ENCODE peak calls at places on chromosome 18, in five cellular contexts. One of them, this sample, is unnamed.
A peak's percentile ranks its signal among the peaks of the same experiment; 100 is the strongest.

GRCh38 chr18:32358075-32358474 is 112.6 kb downstream of the GAREM1 start:
- DNase-seq in ACHN: peak; percentile 5
- DNase-seq in A549: no peak
- DNase-seq in Daoy: no peak
- DNase-seq in T1000: no peak
- DNase-seq in this sample: no peak

GRCh38 chr18:50079571-50080295 is 115.2 kb downstream of the MYO5B start:
- DNase-seq in ACHN: no peak
- DNase-seq in A549: no peak
- DNase-seq in Daoy: no peak
- DNase-seq in T1000: no peak
- DNase-seq in this sample: no peak

GRCh38 chr18:37299471-37300304 is 265.9 kb downstream of the CELF4 start:
- DNase-seq in ACHN: peak; percentile 97
- DNase-seq in A549: peak; percentile 92
- DNase-seq in Daoy: peak; percentile 91
- DNase-seq in T1000: peak; percentile 55
- DNase-seq in this sample: peak; percentile 98

GRCh38 chr18:36808681-36809080 is 20.1 kb downstream of the TPGS2 start:
- DNase-seq in ACHN: no peak
- DNase-seq in A549: no peak
- DNase-seq in Daoy: no peak
- DNase-seq in T1000: no peak
- DNase-seq in this sample: peak; percentile 12

GRCh38 chr18:76380791-76381405 is 114.1 kb downstream of the ZNF516 start:
- DNase-seq in ACHN: no peak
- DNase-seq in A549: peak; percentile 38
- DNase-seq in Daoy: peak; percentile 8
- DNase-seq in T1000: no peak
- DNase-seq in this sample: no peak

GRCh38 chr18:61244632-61245031 is 88.6 kb upstream of the CDH20 start:
- DNase-seq in ACHN: no peak
- DNase-seq in A549: no peak
- DNase-seq in Daoy: no peak
- DNase-seq in T1000: no peak
- DNase-seq in this sample: no peak

GRCh38 chr18:76546282-76546572 is 51.2 kb upstream of the ZNF516 start:
- DNase-seq in ACHN: no peak
- DNase-seq in A549: no peak
- DNase-seq in Daoy: no peak
- DNase-seq in T1000: no peak
- DNase-seq in this sample: no peak

GRCh38 chr18:28511421-28511821 is 334.5 kb upstream of the CDH2 start:
- DNase-seq in ACHN: no peak
- DNase-seq in A549: no peak
- DNase-seq in Daoy: peak; percentile 53
- DNase-seq in T1000: no peak
- DNase-seq in this sample: no peak

GRCh38 chr18:6943143-6943542 is 174.5 kb downstream of the LAMA1 start:
- DNase-seq in ACHN: no peak
- DNase-seq in A549: no peak
- DNase-seq in Daoy: no peak
- DNase-seq in T1000: no peak
- DNase-seq in this sample: no peak

GRCh38 chr18:79400091-79400590 is 4.4 kb downstream of the NFATC1 start:
- DNase-seq in ACHN: peak; percentile 20
- DNase-seq in A549: no peak
- DNase-seq in Daoy: no peak
- DNase-seq in T1000: no peak
- DNase-seq in this sample: no peak

GRCh38 chr18:75297731-75298130 is 87.1 kb downstream of the TSHZ1 start:
- DNase-seq in ACHN: no peak
- DNase-seq in A549: no peak
- DNase-seq in Daoy: no peak
- DNase-seq in T1000: no peak
- DNase-seq in this sample: no peak

GRCh38 chr18:61851279-61851678 is 41.5 kb downstream of the RNF152 start:
- DNase-seq in ACHN: no peak
- DNase-seq in A549: no peak
- DNase-seq in Daoy: no peak
- DNase-seq in T1000: no peak
- DNase-seq in this sample: no peak

GRCh38 chr18:8675057-8675456 is 30.3 kb upstream of the MTCL1 start:
- DNase-seq in ACHN: no peak
- DNase-seq in A549: no peak
- DNase-seq in Daoy: no peak
- DNase-seq in T1000: no peak
- DNase-seq in this sample: no peak

GRCh38 chr18:77119851-77120491 is 12.6 kb downstream of the MBP start:
- DNase-seq in ACHN: no peak
- DNase-seq in A549: no peak
- DNase-seq in Daoy: no peak
- DNase-seq in T1000: no peak
- DNase-seq in this sample: no peak

GRCh38 chr18:22951823-22952222 is 18.7 kb downstream of the RBBP8 start:
- DNase-seq in ACHN: no peak
- DNase-seq in A549: no peak
- DNase-seq in Daoy: no peak
- DNase-seq in T1000: no peak
- DNase-seq in this sample: no peak

GRCh38 chr18:72201032-72201431 is 343.1 kb downstream of the CBLN2 start:
- DNase-seq in ACHN: peak; percentile 16
- DNase-seq in A549: no peak
- DNase-seq in Daoy: no peak
- DNase-seq in T1000: no peak
- DNase-seq in this sample: no peak

GRCh38 chr18:22624171-22624570 is 206.5 kb upstream of the CTAGE1 start:
- DNase-seq in ACHN: no peak
- DNase-seq in A549: no peak
- DNase-seq in Daoy: no peak
- DNase-seq in T1000: no peak
- DNase-seq in this sample: no peak

GRCh38 chr18:74468547-74469014 is 11.5 kb upstream of the DIPK1C start:
- DNase-seq in ACHN: no peak
- DNase-seq in A549: no peak
- DNase-seq in Daoy: no peak
- DNase-seq in T1000: no peak
- DNase-seq in this sample: no peak

GRCh38 chr18:21912339-21913239 is 172.0 kb downstream of the MIB1 start:
- DNase-seq in ACHN: no peak
- DNase-seq in A549: no peak
- DNase-seq in Daoy: peak; percentile 9
- DNase-seq in T1000: no peak
- DNase-seq in this sample: no peak

GRCh38 chr18:29154758-29155725 is 978.1 kb upstream of the CDH2 start:
- DNase-seq in ACHN: peak; percentile 38
- DNase-seq in A549: peak; percentile 45
- DNase-seq in Daoy: peak; percentile 73
- DNase-seq in T1000: peak; percentile 54
- DNase-seq in this sample: peak; percentile 85

GRCh38 chr18:10032331-10032979 is 118.6 kb downstream of the VAPA start:
- DNase-seq in ACHN: no peak
- DNase-seq in A549: no peak
- DNase-seq in Daoy: no peak
- DNase-seq in T1000: no peak
- DNase-seq in this sample: no peak

GRCh38 chr18:63043516-63043915 is 276.1 kb downstream of the BCL2 start:
- DNase-seq in ACHN: no peak
- DNase-seq in A549: no peak
- DNase-seq in Daoy: no peak
- DNase-seq in T1000: no peak
- DNase-seq in this sample: no peak

GRCh38 chr18:37567061-37567993 is 1.7 kb upstream of the CELF4 start:
- DNase-seq in ACHN: no peak
- DNase-seq in A549: no peak
- DNase-seq in Daoy: no peak
- DNase-seq in T1000: no peak
- DNase-seq in this sample: no peak

GRCh38 chr18:57621252-57621607 is 406 bp downstream of the NARS1 start:
- DNase-seq in ACHN: peak; percentile 19
- DNase-seq in A549: no peak
- DNase-seq in Daoy: no peak
- DNase-seq in T1000: no peak
- DNase-seq in this sample: no peak

GRCh38 chr18:46660955-46661749 is 4.1 kb upstream of the LOXHD1 start:
- DNase-seq in ACHN: peak; percentile 9
- DNase-seq in A549: peak; percentile 8
- DNase-seq in Daoy: peak; percentile 14
- DNase-seq in T1000: no peak
- DNase-seq in this sample: no peak

GRCh38 chr18:76986391-76986790 is 146.2 kb downstream of the MBP start:
- DNase-seq in ACHN: no peak
- DNase-seq in A549: no peak
- DNase-seq in Daoy: no peak
- DNase-seq in T1000: no peak
- DNase-seq in this sample: no peak

GRCh38 chr18:77131100-77131651 is 1.4 kb downstream of the MBP start:
- DNase-seq in ACHN: peak; percentile 30
- DNase-seq in A549: no peak
- DNase-seq in Daoy: no peak
- DNase-seq in T1000: no peak
- DNase-seq in this sample: peak; percentile 22

GRCh38 chr18:76988827-76989646 is 143.5 kb downstream of the MBP start:
- DNase-seq in ACHN: no peak
- DNase-seq in A549: no peak
- DNase-seq in Daoy: no peak
- DNase-seq in T1000: no peak
- DNase-seq in this sample: no peak

GRCh38 chr18:72867721-72868665 is at the start of gene NETO1:
- DNase-seq in ACHN: no peak
- DNase-seq in A549: no peak
- DNase-seq in Daoy: peak; percentile 64
- DNase-seq in T1000: peak; percentile 6
- DNase-seq in this sample: no peak

GRCh38 chr18:48140738-48141137 is 210.3 kb upstream of the SMAD2 start:
- DNase-seq in ACHN: no peak
- DNase-seq in A549: no peak
- DNase-seq in Daoy: no peak
- DNase-seq in T1000: no peak
- DNase-seq in this sample: no peak